ENCODE peak calls at places on chromosomes 7 and 10, in nine cellular contexts. H is left ventricle myocardium inferior, O is Peyer's patch, U is IMR-90, K is mammary epithelial cell, N is heart left ventricle, Q is suprapubic skin, Y is right atrium auricular region, V is Panc1. R is an unnamed sample. For H3K36me3 and H3K4me1, the result is how much of the 10 kb centered on the place peaks cover.

GRCh38 chr10:98397089-98397600 is 17.8 kb downstream of the PYROXD2 start:
- DNase-seq in O (no peak), U (no peak), H (no peak), K (no peak), Q (no peak), V (no peak), N (no peak), Y (no peak), R (no peak)

GRCh38 chr7:2843191-2843685 is 870 bp downstream of the GNA12 start:
- DNase-seq in Y (no peak), V (no peak), K (no peak), Q (no peak), U (no peak), H (no peak), N (no peak), O (no peak), R (peak)

GRCh38 chr7:128844777-128845311 is 14.6 kb downstream of the FLNC start:
- DNase-seq in Y (no peak), Q (no peak), K (no peak), H (no peak), O (no peak), U (no peak), V (no peak), N (no peak), R (peak)

GRCh38 chr7:75611557-75612178 is 119.5 kb downstream of the SPDYE5 start:
- DNase-seq in Q (peak), U (no peak), N (peak), H (peak), V (no peak), K (no peak), O (no peak), Y (peak), R (peak)

GRCh38 chr7:53336133-53336532 is 300.7 kb downstream of the POM121L12 start:
- DNase-seq in K (no peak), Y (no peak), H (no peak), O (no peak), Q (no peak), V (no peak), N (no peak), U (no peak), R (no peak)

GRCh38 chr7:88309845-88310244 is 3.2 kb upstream of the STEAP4 start:
- DNase-seq in U (no peak), Q (no peak), N (no peak), H (no peak), V (no peak), O (no peak), Y (no peak), K (no peak), R (no peak)

GRCh38 chr7:101708223-101708622 is 79.1 kb upstream of the MYL10 start:
- DNase-seq in O (no peak), V (no peak), K (no peak), N (no peak), Y (no peak), Q (no peak), U (no peak), H (no peak), R (no peak)

GRCh38 chr10:26903818-26904217 is 43.1 kb upstream of the ABI1 start:
- DNase-seq in U (no peak), Q (no peak), V (no peak), N (no peak), K (no peak), O (no peak), H (no peak), Y (no peak), R (no peak)

GRCh38 chr7:157359581-157359980 is 22.8 kb downstream of the DNAJB6 start:
- DNase-seq in V (no peak), Q (no peak), Y (no peak), H (no peak), U (no peak), O (no peak), K (no peak), N (no peak), R (no peak)

GRCh38 chr7:141649865-141650499 is 52.0 kb downstream of the DENND11 start:
- DNase-seq in V (peak), H (no peak), U (peak), Q (no peak), N (peak), K (peak), Y (peak), O (peak), R (no peak)

GRCh38 chr7:55570939-55571338 is 1.4 kb downstream of the VOPP1 start:
- DNase-seq in U (peak), Y (no peak), Q (no peak), N (no peak), O (peak), V (no peak), H (no peak), K (peak), R (no peak)

GRCh38 chr7:120809260-120809659 is 48.7 kb downstream of the TSPAN12 start:
- DNase-seq in Y (no peak), O (no peak), Q (no peak), V (no peak), N (no peak), H (no peak), U (no peak), K (no peak), R (no peak)

GRCh38 chr7:78226059-78226658 is 427.6 kb downstream of the PHTF2 start:
- DNase-seq in K (peak), U (peak), O (no peak), Q (no peak), N (no peak), Y (no peak), H (peak), V (peak), R (no peak)

GRCh38 chr10:52774600-52775106 is 2.1 kb upstream of the MBL2 start:
- DNase-seq in N (no peak), V (no peak), U (no peak), H (no peak), Q (no peak), K (no peak), Y (no peak), O (no peak), R (no peak)

GRCh38 chr7:50362712-50363282 is 58.3 kb downstream of the IKZF1 start:
- DNase-seq in N (no peak), K (no peak), Q (no peak), V (no peak), Y (no peak), H (no peak), O (peak), U (no peak), R (no peak)

GRCh38 chr10:79391231-79392019 is 44.2 kb downstream of the PPIF start:
- DNase-seq in U (no peak), H (peak), V (no peak), Q (peak), N (peak), Y (peak), O (no peak), K (no peak), R (peak)

GRCh38 chr10:78000206-78000605 is 29.1 kb downstream of the POLR3A start:
- DNase-seq in U (no peak), O (no peak), H (no peak), Q (no peak), N (no peak), Y (no peak), K (no peak), V (no peak), R (no peak)

GRCh38 chr10:78004215-78005026 is 24.9 kb downstream of the POLR3A start:
- DNase-seq in K (no peak), Q (no peak), Y (no peak), H (no peak), U (no peak), N (no peak), V (no peak), O (no peak), R (peak)

GRCh38 chr10:78000956-78001472 is 28.3 kb downstream of the POLR3A start:
- DNase-seq in Q (no peak), U (no peak), N (no peak), H (no peak), Y (no peak), V (no peak), K (no peak), O (no peak), R (no peak)

GRCh38 chr10:78007172-78007571 is 22.1 kb downstream of the POLR3A start:
- DNase-seq in N (no peak), H (no peak), V (no peak), Q (no peak), O (no peak), U (no peak), Y (no peak), K (no peak), R (no peak)

DNA sequence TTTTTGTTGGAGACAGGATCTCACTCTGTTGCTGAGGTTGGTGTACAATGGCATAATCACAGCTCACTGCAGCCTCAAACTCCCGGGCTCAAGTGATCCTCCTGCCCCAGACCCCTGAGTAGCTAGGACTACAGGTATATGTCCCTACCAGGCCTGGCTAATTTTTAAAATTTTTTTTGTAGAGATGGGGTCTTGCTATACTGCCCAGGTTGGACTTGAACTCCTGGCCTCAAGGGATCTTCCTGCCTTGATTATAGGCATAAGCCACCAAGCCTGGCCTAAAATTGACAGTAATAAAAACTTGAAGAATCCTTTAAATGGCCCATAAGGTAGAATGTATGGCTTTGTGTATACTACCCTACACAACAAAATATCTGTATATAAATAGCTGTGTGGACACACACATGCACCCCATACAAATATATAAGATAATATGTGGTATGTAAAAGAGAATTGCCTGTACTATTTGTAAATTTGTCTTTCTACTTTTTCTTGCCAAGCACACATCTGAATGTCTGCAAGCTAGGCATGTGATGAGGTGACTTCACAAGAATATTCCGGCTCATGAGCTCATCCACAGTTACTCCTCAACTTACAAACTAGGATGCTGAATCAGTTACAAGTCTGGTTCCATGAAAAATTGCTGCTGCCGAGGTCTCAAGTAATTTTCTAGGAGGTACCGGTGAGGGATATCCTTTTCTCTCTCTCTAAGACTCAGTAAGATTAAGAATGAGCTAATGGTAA is 26.6 kb downstream of the POLR3A start:
- DNase-seq in N (no peak), V (no peak), U (peak), H (no peak), Q (no peak), Y (no peak), K (no peak), O (no peak), R (no peak)
- H3K36me3 ChIP-seq in N (under half), V (under half), U (half or more), H (half or more), Q (half or more), Y (half or more), K (half or more), O (half or more), R (half or more)

GRCh38 chr7:45646996-45647411 is 72.8 kb downstream of the ADCY1 start:
- DNase-seq in Q (peak), N (no peak), Y (peak), U (peak), O (peak), H (no peak), V (no peak), K (no peak), R (no peak)
- TF ChIP-seq CTCF in Q (no peak), N (no peak), Y (no peak), U (no peak), O (no peak), H (no peak), V (no peak), K (no peak), R (no peak)

GRCh38 chr7:44977956-44978355 is 859 bp downstream of the MYO1G start:
- DNase-seq in U (no peak), V (no peak), K (no peak), O (peak), N (no peak), Y (no peak), H (no peak), Q (no peak), R (no peak)

GRCh38 chr7:44980393-44981034 is 1.7 kb upstream of the MYO1G start:
- DNase-seq in K (no peak), O (peak), U (peak), Q (no peak), V (no peak), N (no peak), H (no peak), Y (no peak), R (peak)

GRCh38 chr7:44977304-44977858 is 1.4 kb downstream of the MYO1G start:
- DNase-seq in O (peak), Y (no peak), Q (no peak), N (no peak), U (no peak), H (no peak), K (no peak), V (no peak), R (peak)

GRCh38 chr7:44979481-44980392 is 922 bp upstream of the MYO1G start:
- DNase-seq in U (no peak), O (peak), V (no peak), Q (no peak), N (no peak), Y (no peak), K (no peak), H (no peak), R (no peak)

DNA sequence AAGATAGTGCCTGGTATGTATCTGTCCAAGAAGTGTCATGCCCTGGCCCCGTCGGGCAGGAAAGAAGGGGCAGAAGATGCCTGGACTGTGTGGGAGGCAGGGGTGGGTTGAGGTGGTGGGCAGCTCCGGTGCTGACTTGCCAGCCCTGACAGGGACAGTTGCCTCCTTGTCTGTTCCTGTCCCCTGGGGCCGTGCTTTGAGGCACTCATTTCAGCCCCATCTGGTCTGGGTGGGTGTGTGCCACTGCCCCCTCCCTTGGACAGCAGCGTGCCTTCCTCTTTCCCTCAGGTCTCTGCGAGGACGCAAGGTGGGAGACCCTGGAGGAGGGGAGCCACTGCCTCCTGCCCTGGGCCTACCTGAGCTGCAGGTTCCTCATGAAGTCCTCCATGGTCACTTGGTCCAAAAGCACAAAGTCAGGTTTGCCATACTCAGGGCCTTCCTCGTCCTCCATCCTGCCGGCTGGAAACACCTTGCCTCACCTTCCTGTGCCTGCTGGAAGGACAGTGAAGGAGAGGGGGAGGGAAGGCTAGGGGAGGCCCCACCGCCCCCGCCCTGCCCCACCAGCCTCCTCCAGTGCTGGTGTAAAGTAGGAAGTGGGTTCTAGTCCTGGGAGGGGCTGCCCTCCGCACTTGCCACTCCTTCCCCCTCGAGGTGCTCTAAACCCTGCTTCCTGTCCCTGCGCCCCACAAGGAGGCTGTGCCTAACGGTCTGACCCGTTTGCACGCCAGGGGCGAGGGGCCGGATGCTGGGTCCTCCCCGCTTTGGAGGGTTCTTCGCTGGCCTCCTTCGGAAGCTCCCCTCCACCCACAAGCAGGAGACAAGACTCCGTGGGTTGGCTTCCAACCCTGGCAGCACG is at the start of gene MYO1G:
- DNase-seq in Y (no peak), K (no peak), H (peak), U (no peak), O (peak), Q (no peak), V (no peak), N (peak), R (peak)
- H3K4me1 ChIP-seq in Y (under half), K (under half), H (under half), U (under half), O (under half), Q (under half), V (under half), N (under half), R (half or more)

GRCh38 chr10:109886788-109887155 is 36.5 kb downstream of the XPNPEP1 start:
- DNase-seq in N (no peak), H (no peak), U (peak), Q (no peak), K (no peak), V (no peak), Y (peak), O (no peak), R (no peak)

GRCh38 chr10:109889867-109890266 is 33.4 kb downstream of the XPNPEP1 start:
- DNase-seq in U (peak), V (no peak), Q (no peak), O (no peak), K (peak), Y (peak), N (no peak), H (no peak), R (no peak)

GRCh38 chr10:109886037-109886787 is 37.1 kb downstream of the XPNPEP1 start:
- DNase-seq in O (no peak), V (no peak), N (no peak), K (no peak), H (no peak), U (no peak), Q (no peak), Y (peak), R (no peak)

GRCh38 chr10:109887272-109887671 is 36.0 kb downstream of the XPNPEP1 start:
- DNase-seq in Q (no peak), N (no peak), Y (peak), H (no peak), K (no peak), U (peak), O (no peak), V (no peak), R (no peak)

DNA sequence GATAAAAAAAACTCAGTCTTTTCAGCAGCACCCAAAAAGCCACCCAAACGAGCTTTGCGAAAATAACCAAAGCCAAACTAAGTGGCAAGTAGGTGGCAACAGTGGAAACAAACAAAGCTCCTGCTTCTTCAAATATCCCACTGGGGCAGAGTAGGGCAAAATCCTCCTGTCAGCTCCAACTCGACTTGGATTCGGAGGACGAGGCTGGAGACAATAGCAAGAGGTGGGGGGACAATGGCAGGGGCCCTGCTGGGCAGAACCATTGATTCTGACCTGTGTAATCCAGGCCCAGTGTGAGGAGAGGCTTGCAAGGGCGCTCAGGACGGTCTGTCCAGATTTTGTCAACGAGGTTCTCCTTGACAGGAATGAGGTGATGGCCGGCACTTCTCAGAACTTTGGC is 35.5 kb downstream of the XPNPEP1 start:
- DNase-seq in N (no peak), O (no peak), K (no peak), U (no peak), H (no peak), Y (peak), Q (no peak), V (no peak), R (no peak)
- H3K36me3 ChIP-seq in N (under half), O (half or more), K (under half), U (under half), H (under half), Y (under half), Q (under half), V (under half), R (under half)

DNA sequence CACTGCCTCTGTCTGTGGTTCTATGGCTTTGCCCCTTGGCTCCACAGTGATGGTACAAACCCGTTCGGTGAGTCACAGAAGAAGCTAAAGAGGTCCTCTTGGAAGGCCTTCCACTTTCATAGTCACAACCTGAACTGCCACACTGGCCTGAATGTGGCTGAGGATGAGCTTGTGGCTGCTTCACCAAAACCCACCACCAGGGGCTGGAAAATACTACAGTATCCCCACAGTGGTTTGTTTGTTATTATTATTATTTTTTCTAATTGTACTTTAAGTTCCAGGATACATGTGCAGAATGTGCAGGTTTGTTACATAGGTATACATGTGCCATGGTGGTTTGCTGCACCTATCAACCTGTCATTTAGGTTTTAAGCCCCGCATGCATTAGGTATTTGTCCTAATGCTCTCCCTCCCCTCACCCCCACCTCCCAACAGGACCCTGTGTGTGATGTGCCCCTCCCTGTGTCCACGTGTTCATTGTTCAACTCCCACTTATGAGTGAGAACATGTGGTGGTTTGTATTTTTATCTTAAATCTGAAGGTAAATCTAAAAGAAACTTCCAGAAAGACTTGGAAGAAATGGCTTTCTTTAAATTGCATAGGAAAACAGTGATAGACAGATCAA is 160.8 kb upstream of the NPSR1 start:
- DNase-seq in Y (no peak), K (no peak), N (no peak), O (no peak), H (no peak), Q (no peak), U (no peak), V (no peak), R (no peak)
- TF ChIP-seq CTCF in Y (peak), K (peak), N (no peak), O (no peak), H (peak), Q (no peak), U (no peak), V (peak), R (no peak)

GRCh38 chr10:72306215-72306760 is 32.6 kb downstream of the DDIT4 start:
- DNase-seq in V (no peak), O (no peak), U (no peak), H (no peak), Y (no peak), K (no peak), N (no peak), Q (no peak), R (no peak)

GRCh38 chr10:72310241-72310633 is 36.5 kb downstream of the DDIT4 start:
- DNase-seq in Y (no peak), N (no peak), H (no peak), V (no peak), O (no peak), U (no peak), K (peak), Q (no peak), R (no peak)

GRCh38 chr10:72310636-72311035 is 36.9 kb downstream of the DDIT4 start:
- DNase-seq in H (no peak), Q (no peak), V (no peak), U (peak), K (peak), N (no peak), Y (no peak), O (no peak), R (no peak)

GRCh38 chr10:72309290-72310240 is 35.8 kb downstream of the DDIT4 start:
- DNase-seq in Q (no peak), U (peak), H (peak), K (no peak), V (no peak), N (no peak), O (no peak), Y (peak), R (no peak)

DNA sequence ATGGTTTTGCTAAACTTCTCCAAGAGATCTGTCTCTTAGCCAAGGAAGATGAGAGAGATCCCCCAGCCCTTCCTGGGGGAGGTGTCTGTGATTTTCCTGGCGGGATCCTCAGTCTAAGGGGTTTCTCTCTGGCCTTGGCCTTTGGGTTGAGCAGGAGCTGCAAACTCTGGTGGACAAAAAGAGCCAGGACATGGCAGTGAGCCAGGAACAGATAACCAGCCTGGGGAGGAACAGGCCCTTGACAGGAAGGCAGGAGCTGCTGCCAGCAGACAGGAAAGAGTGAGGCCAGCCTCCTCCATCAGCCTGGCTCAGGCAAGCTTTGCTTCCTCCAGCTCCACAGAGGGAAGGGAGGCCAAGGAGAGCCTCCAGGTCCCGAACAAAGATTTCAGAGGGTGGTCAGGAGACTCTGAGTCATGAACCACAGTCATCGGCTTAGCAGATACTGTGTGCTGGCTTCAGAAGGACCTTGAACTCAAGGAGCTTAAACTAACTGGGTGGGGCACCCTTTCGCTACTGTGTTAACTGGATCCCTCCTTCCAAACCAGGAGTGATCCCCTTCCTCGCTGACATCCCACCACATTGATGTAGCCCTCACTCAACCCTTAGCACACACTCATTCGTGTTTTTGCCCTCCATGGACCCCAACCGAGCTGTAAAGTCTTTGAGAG is 34.7 kb downstream of the DDIT4 start:
- DNase-seq in V (no peak), N (peak), O (no peak), U (peak), H (no peak), Y (peak), K (peak), Q (no peak), R (no peak)
- H3K4me1 ChIP-seq in V (under half), N (under half), O (under half), U (under half), H (half or more), Y (half or more), K (under half), Q (under half), R (under half)